ENCODE peak calls at places on chromosomes 6 and 20, in six cellular contexts. One of them, this sample, is unnamed.

GRCh38 chr6:136016228-136017225 is 165.0 kb downstream of the PDE7B start:
- DNase-seq in mesenchymal stem cell: no peak
- DNase-seq in H9: peak
- DNase-seq in IMR-90: no peak
- DNase-seq in trophoblast cell: no peak
- DNase-seq in H1: no peak
- DNase-seq in this sample: no peak

GRCh38 chr6:132007474-132008190 is 56.5 kb upstream of the CCN2 start:
- DNase-seq in mesenchymal stem cell: peak
- DNase-seq in H9: no peak
- DNase-seq in IMR-90: peak
- DNase-seq in trophoblast cell: no peak
- DNase-seq in H1: no peak
- DNase-seq in this sample: no peak

GRCh38 chr20:30985386-30985785 is 272.1 kb upstream of the DEFB115 start:
- DNase-seq in mesenchymal stem cell: no peak
- DNase-seq in H9: peak
- DNase-seq in IMR-90: no peak
- DNase-seq in trophoblast cell: no peak
- DNase-seq in H1: peak
- DNase-seq in this sample: no peak

GRCh38 chr6:165952514-165952913 is 215.1 kb downstream of the TBXT start:
- DNase-seq in mesenchymal stem cell: no peak
- DNase-seq in H9: no peak
- DNase-seq in IMR-90: no peak
- DNase-seq in trophoblast cell: no peak
- DNase-seq in H1: no peak
- DNase-seq in this sample: no peak

GRCh38 chr6:45998524-45998923 is 17.1 kb downstream of the CLIC5 start:
- DNase-seq in mesenchymal stem cell: no peak
- DNase-seq in H9: no peak
- DNase-seq in IMR-90: no peak
- DNase-seq in trophoblast cell: no peak
- DNase-seq in H1: no peak
- DNase-seq in this sample: no peak

GRCh38 chr20:37328149-37328945 is 17.6 kb upstream of the SRC start:
- DNase-seq in mesenchymal stem cell: no peak
- DNase-seq in H9: no peak
- DNase-seq in IMR-90: no peak
- DNase-seq in trophoblast cell: no peak
- DNase-seq in H1: no peak
- DNase-seq in this sample: no peak

GRCh38 chr20:51319522-51319921 is 223.0 kb downstream of the NFATC2 start:
- DNase-seq in mesenchymal stem cell: no peak
- DNase-seq in H9: no peak
- DNase-seq in IMR-90: no peak
- DNase-seq in trophoblast cell: no peak
- DNase-seq in H1: no peak
- DNase-seq in this sample: no peak

GRCh38 chr20:21251278-21251677 is 51.9 kb upstream of the XRN2 start:
- DNase-seq in mesenchymal stem cell: no peak
- DNase-seq in H9: no peak
- DNase-seq in IMR-90: no peak
- DNase-seq in trophoblast cell: no peak
- DNase-seq in H1: no peak
- DNase-seq in this sample: no peak

GRCh38 chr6:161748535-161749386 is 474.9 kb upstream of the AGPAT4 start:
- DNase-seq in mesenchymal stem cell: peak
- DNase-seq in H9: peak
- DNase-seq in IMR-90: no peak
- DNase-seq in trophoblast cell: peak
- DNase-seq in H1: peak
- DNase-seq in this sample: peak

GRCh38 chr6:124064317-124065113 is 260.9 kb downstream of the NKAIN2 start:
- DNase-seq in mesenchymal stem cell: no peak
- DNase-seq in H9: no peak
- DNase-seq in IMR-90: no peak
- DNase-seq in trophoblast cell: no peak
- DNase-seq in H1: no peak
- DNase-seq in this sample: no peak

GRCh38 chr6:100342830-100343229 is 121.9 kb downstream of the SIM1 start:
- DNase-seq in mesenchymal stem cell: peak
- DNase-seq in H9: no peak
- DNase-seq in IMR-90: peak
- DNase-seq in trophoblast cell: peak
- DNase-seq in H1: no peak
- DNase-seq in this sample: no peak

GRCh38 chr6:68777956-68778355 is 142.9 kb downstream of the ADGRB3 start:
- DNase-seq in mesenchymal stem cell: peak
- DNase-seq in H9: no peak
- DNase-seq in IMR-90: peak
- DNase-seq in trophoblast cell: no peak
- DNase-seq in H1: no peak
- DNase-seq in this sample: no peak

GRCh38 chr20:13054011-13054410 is 45.2 kb downstream of the SPTLC3 start:
- DNase-seq in mesenchymal stem cell: no peak
- DNase-seq in H9: no peak
- DNase-seq in IMR-90: no peak
- DNase-seq in trophoblast cell: no peak
- DNase-seq in H1: no peak
- DNase-seq in this sample: no peak

GRCh38 chr6:89242574-89243330 is 25.6 kb upstream of the GABRR1 start:
- DNase-seq in mesenchymal stem cell: peak
- DNase-seq in H9: peak
- DNase-seq in IMR-90: peak
- DNase-seq in trophoblast cell: peak
- DNase-seq in H1: no peak
- DNase-seq in this sample: no peak

GRCh38 chr20:49568491-49569151 is 684 bp upstream of the PTGIS start:
- DNase-seq in mesenchymal stem cell: no peak
- DNase-seq in H9: peak
- DNase-seq in IMR-90: no peak
- DNase-seq in trophoblast cell: no peak
- DNase-seq in H1: peak
- DNase-seq in this sample: peak

GRCh38 chr6:118813795-118814194 is 80.2 kb upstream of the ASF1A start:
- DNase-seq in mesenchymal stem cell: peak
- DNase-seq in H9: no peak
- DNase-seq in IMR-90: peak
- DNase-seq in trophoblast cell: no peak
- DNase-seq in H1: no peak
- DNase-seq in this sample: no peak

GRCh38 chr20:36035720-36036119 is 67.3 kb downstream of the CNBD2 start:
- DNase-seq in mesenchymal stem cell: no peak
- DNase-seq in H9: no peak
- DNase-seq in IMR-90: no peak
- DNase-seq in trophoblast cell: no peak
- DNase-seq in H1: no peak
- DNase-seq in this sample: no peak

GRCh38 chr6:22613695-22614094 is 44.3 kb downstream of the HDGFL1 start:
- DNase-seq in mesenchymal stem cell: peak
- DNase-seq in H9: no peak
- DNase-seq in IMR-90: peak
- DNase-seq in trophoblast cell: no peak
- DNase-seq in H1: no peak
- DNase-seq in this sample: no peak

GRCh38 chr20:17678886-17679285 is 3.2 kb downstream of the RRBP1 start:
- DNase-seq in mesenchymal stem cell: no peak
- DNase-seq in H9: no peak
- DNase-seq in IMR-90: no peak
- DNase-seq in trophoblast cell: peak
- DNase-seq in H1: no peak
- DNase-seq in this sample: no peak

GRCh38 chr6:27814665-27815424 is 97.4 kb downstream of the OR2B2 start:
- DNase-seq in mesenchymal stem cell: peak
- DNase-seq in H9: peak
- DNase-seq in IMR-90: peak
- DNase-seq in trophoblast cell: peak
- DNase-seq in H1: peak
- DNase-seq in this sample: peak
- H3K9ac ChIP-seq in mesenchymal stem cell: peak
- H3K9ac ChIP-seq in H9: peak
- H3K9ac ChIP-seq in IMR-90: peak
- H3K9ac ChIP-seq in trophoblast cell: peak
- H3K9ac ChIP-seq in H1: peak
- H3K9ac ChIP-seq in this sample: peak

DNA sequence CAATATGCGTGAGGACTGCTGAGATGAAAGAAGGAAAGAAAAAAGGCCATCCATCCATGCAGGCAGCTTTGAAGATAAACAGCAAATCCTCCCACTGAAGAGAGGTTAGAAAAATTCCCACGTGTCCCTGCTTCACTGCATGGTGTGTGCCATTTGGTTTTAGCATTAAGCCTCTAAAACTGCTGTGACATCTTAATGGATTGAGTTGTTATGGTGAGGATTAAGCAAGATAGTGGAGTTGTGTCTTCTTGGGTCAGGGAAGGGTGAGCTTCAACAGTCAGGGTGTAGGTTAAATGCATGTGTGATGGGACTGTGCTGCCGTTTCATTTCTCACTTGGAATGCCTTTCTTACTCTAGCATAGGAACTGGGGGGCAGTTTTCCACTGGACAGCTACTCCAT is 50.5 kb downstream of the ZNF831 start:
- DNase-seq in mesenchymal stem cell: no peak
- DNase-seq in H9: no peak
- DNase-seq in IMR-90: no peak
- DNase-seq in trophoblast cell: no peak
- DNase-seq in H1: no peak
- DNase-seq in this sample: no peak
- H4K91ac ChIP-seq in mesenchymal stem cell: no peak
- H4K91ac ChIP-seq in H9: no peak
- H4K91ac ChIP-seq in IMR-90: no peak
- H4K91ac ChIP-seq in trophoblast cell: no peak
- H4K91ac ChIP-seq in H1: no peak
- H4K91ac ChIP-seq in this sample: no peak

GRCh38 chr20:32859961-32860360 is 1.2 kb downstream of the EFCAB8 start:
- DNase-seq in mesenchymal stem cell: no peak
- DNase-seq in H9: no peak
- DNase-seq in IMR-90: no peak
- DNase-seq in trophoblast cell: peak
- DNase-seq in H1: no peak
- DNase-seq in this sample: no peak

GRCh38 chr20:32858873-32859372 is at the start of gene EFCAB8:
- DNase-seq in mesenchymal stem cell: no peak
- DNase-seq in H9: peak
- DNase-seq in IMR-90: no peak
- DNase-seq in trophoblast cell: no peak
- DNase-seq in H1: no peak
- DNase-seq in this sample: no peak

GRCh38 chr20:32849577-32849976 is 9.1 kb upstream of the EFCAB8 start:
- DNase-seq in mesenchymal stem cell: no peak
- DNase-seq in H9: no peak
- DNase-seq in IMR-90: no peak
- DNase-seq in trophoblast cell: no peak
- DNase-seq in H1: no peak
- DNase-seq in this sample: no peak

GRCh38 chr20:32858189-32858588 is 534 bp upstream of the EFCAB8 start:
- DNase-seq in mesenchymal stem cell: no peak
- DNase-seq in H9: no peak
- DNase-seq in IMR-90: no peak
- DNase-seq in trophoblast cell: peak
- DNase-seq in H1: no peak
- DNase-seq in this sample: no peak

GRCh38 chr20:32855387-32855786 is 3.3 kb upstream of the EFCAB8 start:
- DNase-seq in mesenchymal stem cell: no peak
- DNase-seq in H9: no peak
- DNase-seq in IMR-90: no peak
- DNase-seq in trophoblast cell: no peak
- DNase-seq in H1: no peak
- DNase-seq in this sample: no peak
- H3K14ac ChIP-seq in mesenchymal stem cell: no peak
- H3K14ac ChIP-seq in H9: no peak
- H3K14ac ChIP-seq in IMR-90: no peak
- H3K14ac ChIP-seq in trophoblast cell: no peak
- H3K14ac ChIP-seq in H1: no peak
- H3K14ac ChIP-seq in this sample: no peak

DNA sequence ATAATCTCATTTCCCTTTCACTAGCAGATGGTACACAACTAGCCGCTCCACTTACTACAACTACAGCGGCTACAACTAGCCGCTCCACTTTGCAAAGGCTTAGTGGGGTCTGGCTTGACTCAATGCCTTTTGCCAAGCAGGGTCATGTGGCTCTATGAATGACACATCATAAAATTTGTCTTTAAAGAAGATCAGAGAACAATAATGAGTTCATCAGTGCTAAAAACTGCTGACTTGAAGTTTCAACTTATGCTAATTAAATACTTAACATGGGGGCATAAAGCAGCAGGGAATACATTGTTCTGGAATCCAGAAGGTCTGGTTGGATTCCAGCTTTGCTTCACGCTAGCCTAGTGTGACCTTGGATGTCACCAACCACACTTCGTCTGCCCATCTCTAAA is 2.0 kb upstream of the MICAL1 start:
- DNase-seq in mesenchymal stem cell: no peak
- DNase-seq in H9: no peak
- DNase-seq in IMR-90: no peak
- DNase-seq in trophoblast cell: no peak
- DNase-seq in H1: no peak
- DNase-seq in this sample: no peak
- H3K9ac ChIP-seq in mesenchymal stem cell: peak
- H3K9ac ChIP-seq in H9: no peak
- H3K9ac ChIP-seq in IMR-90: no peak
- H3K9ac ChIP-seq in trophoblast cell: no peak
- H3K9ac ChIP-seq in H1: no peak
- H3K9ac ChIP-seq in this sample: no peak

GRCh38 chr6:79231101-79231500 is 3.4 kb downstream of the HMGN3 start:
- DNase-seq in mesenchymal stem cell: no peak
- DNase-seq in H9: no peak
- DNase-seq in IMR-90: no peak
- DNase-seq in trophoblast cell: peak
- DNase-seq in H1: no peak
- DNase-seq in this sample: no peak

GRCh38 chr6:79230149-79230548 is 4.3 kb downstream of the HMGN3 start:
- DNase-seq in mesenchymal stem cell: no peak
- DNase-seq in H9: no peak
- DNase-seq in IMR-90: no peak
- DNase-seq in trophoblast cell: peak
- DNase-seq in H1: no peak
- DNase-seq in this sample: no peak

GRCh38 chr6:79225718-79226117 is 8.8 kb downstream of the HMGN3 start:
- DNase-seq in mesenchymal stem cell: peak
- DNase-seq in H9: no peak
- DNase-seq in IMR-90: peak
- DNase-seq in trophoblast cell: peak
- DNase-seq in H1: no peak
- DNase-seq in this sample: no peak

GRCh38 chr6:79224005-79224404 is 10.5 kb downstream of the HMGN3 start:
- DNase-seq in mesenchymal stem cell: no peak
- DNase-seq in H9: no peak
- DNase-seq in IMR-90: no peak
- DNase-seq in trophoblast cell: no peak
- DNase-seq in H1: no peak
- DNase-seq in this sample: no peak

DNA sequence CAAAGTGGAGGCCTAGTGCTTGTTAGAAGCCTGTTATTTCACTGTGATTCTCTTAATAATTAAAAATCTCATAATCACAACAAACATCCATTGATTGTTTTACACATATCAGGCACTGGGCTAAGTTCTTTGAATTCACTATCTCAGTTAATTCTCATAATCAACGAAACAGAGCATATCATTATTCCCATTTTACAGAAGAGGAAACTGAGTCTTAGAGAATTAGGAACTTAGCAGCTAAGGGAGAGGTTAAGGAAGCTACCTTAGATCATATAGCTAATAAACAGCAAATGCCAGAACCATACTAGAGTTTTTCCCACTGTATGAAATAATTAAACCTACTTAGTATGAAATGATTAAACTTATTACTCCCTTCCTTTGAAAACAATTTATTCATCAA is 7.0 kb downstream of the HMGN3 start:
- DNase-seq in mesenchymal stem cell: no peak
- DNase-seq in H9: no peak
- DNase-seq in IMR-90: no peak
- DNase-seq in trophoblast cell: no peak
- DNase-seq in H1: no peak
- DNase-seq in this sample: no peak
- H4K91ac ChIP-seq in mesenchymal stem cell: no peak
- H4K91ac ChIP-seq in H9: no peak
- H4K91ac ChIP-seq in IMR-90: no peak
- H4K91ac ChIP-seq in trophoblast cell: no peak
- H4K91ac ChIP-seq in H1: no peak
- H4K91ac ChIP-seq in this sample: no peak